ENCODE peak calls at places on chromosomes 12 and 14, in eight cellular contexts. O is sigmoid colon, U is tibial nerve, B is breast epithelium, Q is lower leg skin, T is stomach, V is A549, K is transverse colon. P is an unnamed sample.

GRCh38 chr12:77727442-77728001 is 103.2 kb upstream of the NAV3 start:
- DNase-seq in O (no peak), V (no peak), K (no peak), U (no peak), Q (no peak), T (no peak), B (no peak), P (no peak)

GRCh38 chr12:120249875-120250795 is 15.4 kb downstream of the PXN start:
- DNase-seq in T (no peak), U (peak; percentile 92), O (peak; percentile 91), K (no peak), Q (peak; percentile 81), V (no peak), B (no peak), P (no peak)

GRCh38 chr14:37903561-37904191 is 304.0 kb upstream of the SSTR1 start:
- DNase-seq in U (no peak), T (no peak), Q (no peak), K (no peak), O (no peak), B (no peak), V (peak; percentile 53), P (no peak)

GRCh38 chr14:80310950-80311349 is 99.6 kb upstream of the DIO2 start:
- DNase-seq in U (no peak), V (no peak), O (no peak), Q (no peak), B (no peak), K (no peak), T (no peak), P (no peak)

GRCh38 chr12:29255061-29255460 is 106.0 kb downstream of the FAR2 start:
- DNase-seq in U (no peak), O (no peak), T (no peak), K (no peak), B (no peak), V (no peak), Q (no peak), P (no peak)

GRCh38 chr14:66508846-66509621 is 1.1 kb downstream of the GPHN start:
- DNase-seq in V (peak; percentile 13), O (peak; percentile 68), U (peak; percentile 27), B (no peak), T (no peak), Q (peak; percentile 22), K (peak; percentile 50), P (peak; percentile 63)

GRCh38 chr12:103548622-103549601 is 38.2 kb upstream of the STAB2 start:
- DNase-seq in U (peak; percentile 50), K (peak; percentile 67), O (peak; percentile 78), Q (peak; percentile 36), V (peak; percentile 81), B (peak; percentile 48), T (peak; percentile 74), P (peak; percentile 68)

GRCh38 chr12:73629171-73629570 is 908.5 kb upstream of the ATXN7L3B start:
- DNase-seq in Q (no peak), K (no peak), O (no peak), T (no peak), B (no peak), U (no peak), V (no peak), P (no peak)

GRCh38 chr12:99130808-99131538 is 485.9 kb downstream of the APAF1 start:
- DNase-seq in V (no peak), B (no peak), Q (no peak), U (no peak), O (no peak), K (no peak), T (no peak), P (no peak)

GRCh38 chr12:26242683-26243082 is 47.3 kb downstream of the SSPN start:
- DNase-seq in T (no peak), K (peak; percentile 49), B (no peak), Q (no peak), V (no peak), U (no peak), O (no peak), P (no peak)

GRCh38 chr14:61296707-61297502 is 15.8 kb upstream of the TMEM30B start:
- DNase-seq in O (no peak), B (no peak), K (no peak), T (no peak), U (no peak), V (peak; percentile 49), Q (no peak), P (no peak)

GRCh38 chr12:12562016-12562483 is 613 bp downstream of the DUSP16 start:
- DNase-seq in V (peak; percentile 33), T (no peak), B (no peak), Q (peak; percentile 21), O (peak; percentile 67), K (peak; percentile 27), U (no peak), P (peak; percentile 63)

GRCh38 chr12:12561305-12562015 is 1.2 kb downstream of the DUSP16 start:
- DNase-seq in K (peak; percentile 64), Q (peak; percentile 46), B (peak; percentile 62), V (peak; percentile 64), O (peak; percentile 89), U (peak; percentile 37), T (peak; percentile 69), P (peak; percentile 76)

GRCh38 chr12:12560587-12561304 is 1.9 kb downstream of the DUSP16 start:
- DNase-seq in O (peak; percentile 81), T (peak; percentile 74), V (peak; percentile 83), K (peak; percentile 68), B (peak; percentile 72), Q (peak; percentile 69), U (no peak), P (no peak)

GRCh38 chr12:12563529-12563928 is 866 bp upstream of the DUSP16 start:
- DNase-seq in K (no peak), V (no peak), B (no peak), O (no peak), U (no peak), T (no peak), Q (no peak), P (no peak)

DNA sequence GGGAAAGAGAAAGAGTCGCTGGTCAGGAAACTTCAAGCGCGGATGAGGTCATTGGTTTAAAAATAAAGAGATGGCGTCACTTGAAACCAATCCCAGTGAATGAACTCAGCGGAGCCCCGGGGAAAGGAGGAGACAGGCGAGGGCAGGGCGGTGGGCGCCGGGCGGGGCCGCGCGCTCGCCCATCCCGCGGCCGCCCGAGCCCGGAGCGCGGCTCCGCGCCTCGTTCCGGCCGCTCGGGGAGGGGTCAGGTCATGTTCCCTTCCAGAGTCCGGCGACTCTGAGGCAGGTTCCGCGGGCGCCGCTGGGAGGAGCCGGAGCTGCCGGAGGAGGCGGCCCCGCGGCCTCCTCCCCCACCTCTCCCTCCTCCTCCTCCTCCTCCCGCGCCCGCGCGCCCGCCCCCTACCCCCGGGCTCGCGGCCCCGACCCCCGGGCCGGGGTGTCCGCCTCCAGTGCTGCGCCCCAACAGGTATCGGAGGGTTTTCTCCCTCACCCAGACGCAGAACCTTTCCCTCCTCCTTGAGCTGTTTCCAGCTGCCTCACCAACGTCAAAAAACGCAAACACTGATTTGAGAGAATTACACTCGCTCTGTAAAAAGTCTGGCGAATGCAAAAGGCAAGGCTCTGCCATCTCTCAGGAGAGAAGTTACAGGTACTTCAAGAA is at the start of gene DUSP16:
- DNase-seq in V (peak; percentile 95), B (peak; percentile 94), Q (peak; percentile 93), T (peak; percentile 93), K (peak; percentile 92), O (peak; percentile 94), U (peak; percentile 82), P (peak; percentile 98)
- TF ChIP-seq POLR2A in V (peak; percentile 44), B (no peak), Q (no peak), T (no peak), K (peak; percentile 49), O (no peak), U (peak; percentile 86), P (peak; percentile 94)

DNA sequence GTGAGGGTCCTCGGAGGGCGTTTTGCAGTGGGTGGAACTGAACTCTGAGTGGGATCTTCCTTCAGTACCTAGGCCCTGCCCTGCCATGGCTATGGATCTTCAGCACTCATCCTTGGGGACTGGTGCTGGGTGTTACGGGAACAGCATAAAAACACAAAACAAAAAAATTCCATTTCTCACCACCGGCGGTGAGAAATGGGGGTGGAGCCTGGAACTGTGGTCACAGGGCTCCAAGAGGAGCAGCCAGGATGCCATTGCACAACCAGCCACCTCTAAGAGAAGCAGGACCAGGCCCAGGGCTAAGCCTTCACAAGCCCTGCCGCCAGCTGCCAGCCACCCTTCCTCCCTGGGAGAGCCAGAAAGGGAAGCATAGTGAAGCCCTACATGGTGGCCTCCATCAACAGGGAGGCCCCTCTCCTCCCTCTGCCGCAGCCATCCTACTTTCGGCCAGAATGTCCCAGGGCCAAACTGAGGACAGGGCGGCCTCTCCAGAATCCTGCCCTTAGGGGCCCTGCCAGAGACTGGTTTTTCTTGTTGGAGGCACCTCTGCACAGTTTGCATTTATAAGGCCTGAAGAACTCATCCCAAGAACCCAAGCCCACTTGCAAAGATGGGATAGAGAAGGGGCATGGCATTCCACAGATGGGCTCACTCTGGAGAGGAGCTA is 76.5 kb downstream of the VCPKMT start:
- DNase-seq in K (no peak), Q (peak; percentile 69), V (peak; percentile 38), B (peak; percentile 84), U (no peak), T (no peak), O (no peak), P (peak; percentile 68)
- TF ChIP-seq CTCF in K (no peak), Q (no peak), V (no peak), B (no peak), U (no peak), T (no peak), O (no peak), P (no peak)

DNA sequence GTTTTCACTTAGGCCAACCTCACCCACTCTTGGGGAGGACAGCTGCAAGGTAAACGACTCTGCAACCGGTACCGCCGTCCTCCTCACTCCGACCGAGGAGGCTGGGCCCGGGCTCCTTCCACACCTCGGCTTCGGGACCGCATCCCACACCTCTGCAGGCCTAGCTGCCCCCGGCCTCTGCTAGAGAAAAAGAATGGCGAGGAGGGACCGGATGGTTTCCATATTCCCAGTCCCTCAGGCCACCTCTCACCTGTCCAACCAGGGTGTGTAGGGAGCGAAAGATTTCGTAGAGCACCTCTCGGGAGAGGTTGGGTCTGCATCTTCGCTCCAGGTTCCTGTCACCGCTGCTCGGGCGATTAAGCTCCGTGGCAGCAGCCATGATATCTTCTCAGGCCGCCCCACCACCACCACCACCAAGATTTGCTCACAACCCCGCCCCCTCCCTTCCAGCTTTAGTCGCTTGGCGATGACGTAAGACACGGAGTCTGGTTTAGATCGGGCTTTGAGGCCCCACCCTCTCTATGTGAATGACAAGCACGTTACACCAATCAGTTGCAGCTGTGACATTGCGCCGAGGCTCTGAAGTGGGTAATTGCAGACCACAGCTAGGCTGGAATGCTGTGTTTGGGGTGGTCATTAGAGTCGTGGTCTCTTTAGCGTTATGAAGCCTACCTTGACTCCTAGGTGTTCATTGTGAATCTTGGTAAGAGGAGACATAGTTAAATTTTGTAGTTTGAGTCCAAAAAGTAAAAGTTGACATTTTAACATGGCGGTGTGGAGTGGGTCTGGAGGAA is at the start of gene MBIP:
- DNase-seq in O (peak; percentile 95), V (peak; percentile 98), K (peak; percentile 92), U (peak; percentile 87), B (peak; percentile 93), T (peak; percentile 95), Q (peak; percentile 94), P (peak; percentile 94)
- TF ChIP-seq POLR2A in O (peak; percentile 52), V (peak; percentile 47), K (peak; percentile 72), U (peak; percentile 73), B (peak; percentile 58), T (no peak), Q (no peak), P (peak; percentile 68)

DNA sequence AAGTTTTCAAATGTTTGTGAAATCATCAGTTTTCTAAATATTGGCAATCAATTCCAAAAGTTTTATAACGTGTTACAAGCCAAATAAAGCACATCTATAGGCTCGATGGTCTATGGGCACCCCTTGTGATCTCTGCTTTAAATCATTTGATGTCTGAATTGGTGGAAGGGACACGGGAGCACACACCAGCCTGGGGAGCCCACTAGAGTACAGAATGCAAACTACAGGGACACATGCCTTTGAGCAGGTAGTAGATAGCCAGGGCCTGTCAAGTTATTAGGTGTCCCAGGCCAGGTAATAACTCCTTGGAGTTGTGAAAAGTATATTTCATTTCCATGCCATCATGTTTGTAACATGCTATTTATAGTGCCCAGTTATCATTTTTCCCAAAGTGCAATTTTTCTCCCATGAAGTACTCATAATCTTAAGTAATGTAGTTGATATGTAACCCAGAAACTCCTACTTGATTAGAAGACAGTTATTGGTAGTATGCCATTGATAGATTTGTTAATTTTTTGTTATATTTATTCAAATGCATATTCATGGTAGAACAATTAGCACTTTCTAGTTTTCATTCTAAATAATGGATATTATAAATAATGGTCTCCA is 97.0 kb upstream of the FGD4 start:
- DNase-seq in U (no peak), K (peak; percentile 17), O (no peak), B (no peak), T (no peak), V (no peak), Q (no peak), P (no peak)
- TF ChIP-seq CTCF in U (peak; percentile 21), K (peak; percentile 26), O (no peak), B (no peak), T (no peak), V (no peak), Q (no peak), P (peak; percentile 45)